ENCODE peak calls at places on chromosomes 2 and 18, in four cellular contexts. Z, L, Q and D are unnamed samples.

GRCh38 chr2:217061916-217062315 is 202.1 kb upstream of the TNP1 start:
- DNase-seq in L (no peak), Q (no peak), Z (no peak), D (no peak)

GRCh38 chr18:28065793-28066186 is 111.1 kb downstream of the CDH2 start:
- DNase-seq in Q (no peak), Z (no peak), L (no peak), D (no peak)

GRCh38 chr2:119481501-119482455 is 42.5 kb downstream of the SCTR start:
- DNase-seq in Q (no peak), L (no peak), Z (no peak), D (no peak)

GRCh38 chr18:48022021-48022420 is 91.6 kb upstream of the SMAD2 start:
- DNase-seq in Z (peak; percentile 67), L (no peak), Q (no peak), D (peak; percentile 59)

GRCh38 chr2:159461076-159461475 is 155.3 kb downstream of the BAZ2B start:
- DNase-seq in L (no peak), Z (no peak), Q (no peak), D (no peak)

GRCh38 chr2:37852585-37853014 is 72.5 kb upstream of the RMDN2 start:
- DNase-seq in L (no peak), Z (no peak), Q (no peak), D (no peak)

GRCh38 chr2:9174771-9175441 is 31.7 kb upstream of the ASAP2 start:
- DNase-seq in L (peak; percentile 46), Z (peak; percentile 31), Q (peak; percentile 34), D (no peak)

GRCh38 chr2:240647503-240648154 is 22.3 kb downstream of the GPR35 start:
- DNase-seq in L (no peak), Q (no peak), Z (peak; percentile 58), D (peak; percentile 21)

GRCh38 chr2:189218236-189218635 is 38.7 kb upstream of the COL5A2 start:
- DNase-seq in L (no peak), Z (no peak), Q (no peak), D (no peak)

GRCh38 chr2:47072018-47072691 is 83.0 kb downstream of the STPG4 start:
- DNase-seq in L (peak; percentile 95), Q (no peak), Z (peak; percentile 97), D (peak; percentile 95)

GRCh38 chr2:10520154-10520553 is 72.0 kb upstream of the ODC1 start:
- DNase-seq in Q (no peak), L (no peak), Z (no peak), D (peak; percentile 44)

GRCh38 chr2:12173271-12173942 is 427.0 kb downstream of the LPIN1 start:
- DNase-seq in Q (no peak), L (no peak), Z (no peak), D (no peak)

GRCh38 chr18:25669741-25670140 is 317.8 kb upstream of the ZNF521 start:
- DNase-seq in Q (no peak), L (no peak), Z (no peak), D (no peak)

GRCh38 chr18:42038936-42039335 is 83.9 kb downstream of the PIK3C3 start:
- DNase-seq in Q (peak; percentile 74), Z (no peak), L (peak; percentile 36), D (no peak)

GRCh38 chr18:46764586-46764985 is 7.7 kb upstream of the ST8SIA5 start:
- DNase-seq in Z (no peak), L (no peak), Q (no peak), D (no peak)

GRCh38 chr2:72138011-72138881 is 9.4 kb downstream of the CYP26B1 start:
- DNase-seq in Q (peak; percentile 81), Z (peak; percentile 78), L (no peak), D (peak; percentile 55)

GRCh38 chr18:12338382-12338781 is 30.3 kb downstream of the TUBB6 start:
- DNase-seq in Q (no peak), Z (no peak), L (no peak), D (peak; percentile 19)

GRCh38 chr2:170817999-170818293 is 1.3 kb downstream of the GAD1 start:
- DNase-seq in Z (no peak), L (no peak), Q (no peak), D (no peak)

GRCh38 chr18:62877448-62878221 is 162.3 kb downstream of the PHLPP1 start:
- DNase-seq in Z (no peak), L (peak; percentile 16), Q (peak; percentile 14), D (no peak)

GRCh38 chr2:60555066-60555793 is 1.8 kb upstream of the BCL11A start:
- DNase-seq in Q (peak; percentile 51), L (peak; percentile 47), Z (peak; percentile 85), D (peak; percentile 83)

GRCh38 chr2:151289972-151290335 is 486 bp upstream of the NMI start:
- DNase-seq in Z (peak; percentile 80), L (no peak), Q (no peak), D (peak; percentile 77)

GRCh38 chr18:12352188-12352587 is 24.8 kb downstream of the AFG3L2 start:
- DNase-seq in L (no peak), Q (no peak), Z (no peak), D (no peak)

GRCh38 chr2:46815121-46815802 is 100.3 kb downstream of the MCFD2 start:
- DNase-seq in L (no peak), Q (no peak), Z (no peak), D (no peak)

GRCh38 chr2:38620282-38620977 is 17.7 kb upstream of the HNRNPLL start:
- DNase-seq in L (peak; percentile 43), Q (no peak), Z (no peak), D (no peak)

GRCh38 chr2:55136138-55136541 is 85.9 kb upstream of the RTN4 start:
- DNase-seq in L (no peak), Z (no peak), Q (no peak), D (no peak)

GRCh38 chr18:50055474-50055873 is 139.5 kb downstream of the MYO5B start:
- DNase-seq in L (no peak), Q (no peak), Z (no peak), D (no peak)

GRCh38 chr2:12579018-12579417 is 137.7 kb upstream of the TRIB2 start:
- DNase-seq in L (no peak), Z (no peak), Q (no peak), D (no peak)

GRCh38 chr2:57542081-57542480 is 504.5 kb upstream of the VRK2 start:
- DNase-seq in Q (peak; percentile 40), L (no peak), Z (no peak), D (no peak)

GRCh38 chr2:233059797-233060499 is at the start of gene INPP5D:
- DNase-seq in L (no peak), Z (peak; percentile 88), Q (no peak), D (peak; percentile 70)

GRCh38 chr18:76620326-76620813 is 125.3 kb upstream of the ZNF516 start:
- DNase-seq in Q (no peak), L (no peak), Z (peak; percentile 92), D (peak; percentile 88)

GRCh38 chr2:28412625-28413151 is 20.0 kb downstream of the FOSL2 start:
- DNase-seq in Q (no peak), L (no peak), Z (no peak), D (no peak)

GRCh38 chr2:120637847-120638246 is 97.8 kb upstream of the GLI2 start:
- DNase-seq in Q (no peak), L (no peak), Z (no peak), D (peak; percentile 20)

GRCh38 chr18:55509631-55510372 is 78.2 kb downstream of the TCF4 start:
- DNase-seq in Q (no peak), Z (no peak), L (peak; percentile 54), D (no peak)

GRCh38 chr2:156396126-156396525 is 40.1 kb upstream of the GPD2 start:
- DNase-seq in Q (no peak), L (no peak), Z (no peak), D (no peak)

GRCh38 chr2:101952551-101952950 is 39.2 kb upstream of the IL1R2 start:
- DNase-seq in Q (no peak), Z (no peak), L (no peak), D (no peak)

GRCh38 chr2:37920570-37920969 is 4.5 kb upstream of the RMDN2 start:
- DNase-seq in Z (no peak), L (peak; percentile 73), Q (no peak), D (no peak)

GRCh38 chr2:160522951-160523700 is 29.5 kb upstream of the RBMS1 start:
- DNase-seq in Q (no peak), L (peak; percentile 60), Z (no peak), D (no peak)

GRCh38 chr2:8805278-8806045 is 32.0 kb downstream of the KIDINS220 start:
- DNase-seq in Q (no peak), Z (no peak), L (no peak), D (no peak)